ENCODE peak calls at places on chromosomes 1 and 21, in nine cellular contexts. F, H, E, B, W, P, Q, G and M are unnamed samples.

GRCh38 chr1:52551476-52552235 is 1.2 kb downstream of the TUT4 start:
- DNase-seq in Q (no peak), B (no peak), E (peak; percentile 51), H (peak; percentile 48), F (peak; percentile 39), G (peak; percentile 68), P (peak; percentile 40), W (peak; percentile 34), M (peak; percentile 43)

GRCh38 chr1:226787638-226788037 is 48.6 kb upstream of the ITPKB start:
- DNase-seq in Q (no peak), P (no peak), W (no peak), G (no peak), F (no peak), H (no peak), E (no peak), B (no peak), M (no peak)

GRCh38 chr1:87137342-87137739 is 191.3 kb upstream of the LMO4 start:
- DNase-seq in F (no peak), W (no peak), G (no peak), E (no peak), Q (no peak), H (no peak), P (no peak), B (no peak), M (no peak)

GRCh38 chr1:185045793-185046441 is 559 bp downstream of the RNF2 start:
- DNase-seq in W (peak; percentile 74), F (peak; percentile 83), Q (no peak), B (peak; percentile 84), H (peak; percentile 80), G (peak; percentile 78), E (no peak), P (peak; percentile 29), M (peak; percentile 48)

GRCh38 chr1:92832537-92833160 is 809 bp downstream of the RPL5 start:
- DNase-seq in E (no peak), W (no peak), P (no peak), F (no peak), B (no peak), H (no peak), G (peak; percentile 61), Q (no peak), M (no peak)

GRCh38 chr1:89599332-89599630 is 33.6 kb upstream of the LRRC8C start:
- DNase-seq in H (no peak), P (no peak), F (no peak), E (no peak), W (no peak), G (no peak), B (no peak), Q (no peak), M (no peak)

GRCh38 chr1:19344372-19344810 is 32.3 kb downstream of the SLC66A1 start:
- DNase-seq in G (peak; percentile 64), W (peak; percentile 66), F (peak; percentile 77), P (no peak), B (peak; percentile 90), H (peak; percentile 77), E (peak; percentile 50), Q (no peak), M (peak; percentile 50)

GRCh38 chr1:33435096-33435820 is 4.4 kb upstream of the PHC2 start:
- DNase-seq in G (peak; percentile 89), E (peak; percentile 66), P (no peak), F (no peak), Q (no peak), B (no peak), H (no peak), W (no peak), M (no peak)

GRCh38 chr1:25799758-25800537 is at the start of gene SELENON:
- DNase-seq in F (peak; percentile 91), W (peak; percentile 75), P (no peak), E (peak; percentile 39), B (peak; percentile 97), G (peak; percentile 66), Q (no peak), H (peak; percentile 90), M (peak; percentile 41)

GRCh38 chr21:27213328-27213727 is 246.4 kb upstream of the ADAMTS5 start:
- DNase-seq in G (peak; percentile 20), Q (no peak), W (no peak), P (no peak), H (peak; percentile 35), B (no peak), E (peak; percentile 9), F (peak; percentile 62), M (no peak)

GRCh38 chr21:36889401-36889800 is 77.1 kb downstream of the HLCS start:
- DNase-seq in G (peak; percentile 3), H (no peak), Q (no peak), P (no peak), W (no peak), F (no peak), B (no peak), E (no peak), M (no peak)
- TF ChIP-seq EZH2phosphoT487 in G (no peak), H (no peak), Q (no peak), P (no peak), W (no peak), F (no peak), B (no peak), E (no peak), M (no peak)

GRCh38 chr21:44510508-44511218 is 29.3 kb downstream of the KRTAP10-1 start:
- DNase-seq in P (peak; percentile 77), W (peak; percentile 87), E (peak; percentile 88), B (peak; percentile 83), F (peak; percentile 86), H (peak; percentile 85), G (peak; percentile 62), Q (peak; percentile 29), M (peak; percentile 66)

GRCh38 chr21:44508711-44509445 is 31.1 kb downstream of the KRTAP10-1 start:
- DNase-seq in P (no peak), E (no peak), W (no peak), H (no peak), B (no peak), G (no peak), F (no peak), Q (no peak), M (no peak)

GRCh38 chr21:44511219-44511937 is 28.6 kb downstream of the KRTAP10-1 start:
- DNase-seq in H (no peak), E (no peak), W (no peak), F (no peak), P (no peak), G (no peak), B (no peak), Q (no peak), M (no peak)

GRCh38 chr21:44509539-44509938 is 30.5 kb downstream of the KRTAP10-1 start:
- DNase-seq in P (peak; percentile 47), B (peak; percentile 71), F (no peak), Q (peak; percentile 29), W (no peak), H (no peak), E (peak; percentile 76), G (peak; percentile 55), M (peak; percentile 11)

DNA sequence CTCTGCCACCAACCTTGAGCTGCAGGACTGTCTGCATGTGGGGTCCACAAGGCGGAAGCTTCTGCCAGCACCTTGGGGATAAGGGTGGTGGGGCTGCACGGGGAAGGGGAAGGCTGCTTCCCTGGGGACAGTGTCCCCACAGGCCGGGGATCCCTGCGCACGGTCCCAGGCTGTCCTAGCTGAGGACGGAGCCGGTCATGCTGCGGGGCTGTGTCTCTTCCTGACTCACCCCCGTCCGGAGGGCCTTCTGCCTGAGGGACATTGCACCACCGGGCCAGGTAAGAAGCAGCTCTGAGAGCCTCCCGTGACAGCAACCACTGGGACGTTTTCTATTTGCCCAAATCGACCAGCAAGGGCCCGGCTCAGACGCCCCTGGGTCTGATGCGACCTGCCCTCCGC is 29.9 kb downstream of the KRTAP10-1 start:
- DNase-seq in Q (no peak), G (no peak), W (no peak), B (no peak), E (peak; percentile 24), P (no peak), F (no peak), H (no peak), M (no peak)
- H2AFZ ChIP-seq in Q (no peak overlapping the region), G (no peak overlapping the region), W (no peak overlapping the region), B (no peak overlapping the region), E (peak overlapping the region; percentile 85), P (peak overlapping the region; percentile 36), F (no peak overlapping the region), H (no peak overlapping the region), M (no peak overlapping the region)

DNA sequence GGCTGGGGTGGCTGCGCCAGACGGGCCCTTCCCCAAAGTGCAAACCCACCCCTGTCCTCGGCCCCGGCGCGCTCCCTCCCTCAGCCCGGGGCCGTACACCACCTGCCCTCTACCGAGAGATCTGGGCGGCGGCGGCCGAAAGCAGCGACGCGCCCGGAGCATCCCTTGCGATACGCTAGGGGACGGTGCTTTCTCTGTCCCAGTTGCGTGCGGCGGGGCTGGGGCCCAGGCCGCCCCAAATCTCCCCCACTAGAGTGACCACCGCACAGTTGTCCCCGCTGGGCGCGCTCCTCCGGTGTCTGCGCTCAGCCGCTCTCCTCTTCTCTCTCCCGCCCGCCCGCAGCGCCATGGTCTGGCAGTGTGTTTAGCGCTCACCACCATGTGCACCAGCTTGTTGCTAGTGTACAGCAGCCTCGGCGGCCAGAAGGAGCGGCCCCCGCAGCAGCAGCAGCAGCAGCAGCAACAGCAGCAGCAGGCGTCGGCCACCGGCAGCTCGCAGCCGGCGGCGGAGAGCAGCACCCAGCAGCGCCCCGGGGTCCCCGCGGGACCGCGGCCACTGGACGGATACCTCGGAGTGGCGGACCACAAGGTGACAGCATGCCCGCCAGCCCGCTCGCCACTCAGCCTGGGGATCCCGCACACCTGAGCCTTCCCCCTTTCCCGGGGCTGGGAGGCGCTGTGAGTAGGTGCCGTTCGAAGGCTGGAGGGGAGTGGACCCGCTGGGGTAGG is 1.0 kb downstream of the ST6GALNAC5 start:
- DNase-seq in B (peak; percentile 88), W (peak; percentile 56), G (peak; percentile 81), H (peak; percentile 90), Q (no peak), P (peak; percentile 29), F (peak; percentile 83), E (peak; percentile 13), M (no peak)
- H3K4me3 ChIP-seq in B (peak overlapping the region; percentile 93), W (peak overlapping the region; percentile 65), G (peak overlapping the region; percentile 88), H (peak overlapping the region; percentile 93), Q (no peak overlapping the region), P (peak overlapping the region; percentile 50), F (peak overlapping the region; percentile 96), E (peak overlapping the region; percentile 78), M (no peak overlapping the region)

DNA sequence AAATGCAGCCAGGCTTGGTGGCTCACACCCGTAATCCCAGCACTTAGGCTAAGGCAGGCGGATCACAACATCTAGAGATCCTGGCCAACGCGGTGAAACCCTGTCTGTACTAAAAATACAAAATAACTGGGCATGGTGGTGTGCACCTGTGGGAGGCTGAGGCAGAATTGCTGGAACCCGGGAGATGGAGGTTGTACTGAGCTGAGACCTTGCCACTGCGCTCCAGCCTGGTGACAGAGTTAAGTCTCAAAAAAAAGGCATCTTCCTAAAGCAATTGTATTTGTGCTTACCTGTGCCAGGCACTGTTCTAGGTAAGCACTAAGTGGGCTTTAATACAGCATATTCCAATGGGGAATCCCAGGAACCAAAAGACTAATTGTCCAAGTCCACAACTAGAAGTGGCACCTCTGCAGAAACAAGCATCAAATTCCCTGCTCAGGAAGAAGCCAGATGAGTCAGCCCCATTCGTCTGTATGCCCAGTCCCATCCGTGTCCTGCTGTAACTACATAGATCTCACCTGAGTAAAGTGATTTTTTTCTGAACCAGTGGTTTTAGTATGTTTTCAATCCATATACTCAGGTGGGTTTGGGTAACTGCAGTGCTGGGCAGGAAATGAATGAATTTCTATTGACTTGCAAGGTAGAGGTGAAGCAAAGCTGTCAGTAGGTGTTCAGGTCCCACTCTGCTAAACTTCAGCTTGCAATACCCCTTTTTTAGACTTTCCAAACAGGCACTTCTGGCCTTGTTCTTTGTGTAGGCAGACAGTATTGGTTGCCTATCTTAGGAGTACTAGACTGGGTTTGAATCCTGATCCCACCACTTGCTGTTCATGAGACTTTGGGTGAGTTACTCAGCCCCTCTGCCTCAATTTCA is 4.7 kb downstream of the RCC1 start:
- DNase-seq in W (no peak), G (peak; percentile 61), E (peak; percentile 66), P (peak; percentile 49), B (no peak), H (no peak), Q (no peak), F (peak; percentile 56), M (peak; percentile 49)
- TF ChIP-seq EZH2phosphoT487 in W (no peak), G (no peak), E (no peak), P (no peak), B (no peak), H (no peak), Q (no peak), F (no peak), M (no peak)